ENCODE peak calls at places on chromosomes 3 and 15, in nine cellular contexts. One of them, this sample, is unnamed. For H3K4me1, the result is how much of the 10 kb centered on the place peaks cover.

GRCh38 chr3:141875893-141876380 is 506 bp upstream of the ATP1B3 start:
- DNase-seq in tibial artery: peak
- DNase-seq in heart left ventricle: peak
- DNase-seq in Caco-2: peak
- DNase-seq in MM.1S: no peak
- DNase-seq in OCI-LY7: peak
- DNase-seq in fibroblast of lung: peak
- DNase-seq in left ventricle myocardium inferior: peak
- DNase-seq in Karpas-422: no peak
- DNase-seq in this sample: no peak

GRCh38 chr3:28667646-28668376 is 319.2 kb upstream of the AZI2 start:
- DNase-seq in heart left ventricle: peak
- DNase-seq in fibroblast of lung: peak
- DNase-seq in MM.1S: peak
- DNase-seq in left ventricle myocardium inferior: peak
- DNase-seq in Caco-2: peak
- DNase-seq in tibial artery: peak
- DNase-seq in Karpas-422: peak
- DNase-seq in OCI-LY7: peak
- DNase-seq in this sample: peak

GRCh38 chr15:25969886-25970285 is 106.8 kb upstream of the ATP10A start:
- DNase-seq in left ventricle myocardium inferior: no peak
- DNase-seq in heart left ventricle: no peak
- DNase-seq in fibroblast of lung: no peak
- DNase-seq in Karpas-422: no peak
- DNase-seq in OCI-LY7: no peak
- DNase-seq in tibial artery: no peak
- DNase-seq in Caco-2: no peak
- DNase-seq in MM.1S: no peak
- DNase-seq in this sample: no peak

GRCh38 chr3:71150293-71150954 is 433.1 kb downstream of the FOXP1 start:
- DNase-seq in fibroblast of lung: no peak
- DNase-seq in tibial artery: no peak
- DNase-seq in left ventricle myocardium inferior: no peak
- DNase-seq in OCI-LY7: no peak
- DNase-seq in Caco-2: no peak
- DNase-seq in heart left ventricle: no peak
- DNase-seq in Karpas-422: no peak
- DNase-seq in MM.1S: no peak
- DNase-seq in this sample: no peak

GRCh38 chr3:141859651-141860050 is 16.8 kb upstream of the ATP1B3 start:
- DNase-seq in Karpas-422: no peak
- DNase-seq in OCI-LY7: no peak
- DNase-seq in MM.1S: no peak
- DNase-seq in fibroblast of lung: no peak
- DNase-seq in left ventricle myocardium inferior: no peak
- DNase-seq in Caco-2: no peak
- DNase-seq in heart left ventricle: no peak
- DNase-seq in tibial artery: no peak
- DNase-seq in this sample: no peak

GRCh38 chr3:10707984-10708868 is 107.8 kb upstream of the SLC6A11 start:
- DNase-seq in Caco-2: no peak
- DNase-seq in heart left ventricle: no peak
- DNase-seq in OCI-LY7: no peak
- DNase-seq in MM.1S: no peak
- DNase-seq in left ventricle myocardium inferior: no peak
- DNase-seq in fibroblast of lung: no peak
- DNase-seq in tibial artery: no peak
- DNase-seq in Karpas-422: no peak
- DNase-seq in this sample: no peak

GRCh38 chr15:60396964-60397771 is 618 bp downstream of the ANXA2 start:
- DNase-seq in tibial artery: peak
- DNase-seq in Karpas-422: peak
- DNase-seq in OCI-LY7: peak
- DNase-seq in heart left ventricle: peak
- DNase-seq in Caco-2: peak
- DNase-seq in left ventricle myocardium inferior: peak
- DNase-seq in fibroblast of lung: peak
- DNase-seq in MM.1S: peak
- DNase-seq in this sample: peak

GRCh38 chr15:60479711-60480110 is 769 bp upstream of the ICE2 start:
- DNase-seq in OCI-LY7: peak
- DNase-seq in fibroblast of lung: no peak
- DNase-seq in Caco-2: no peak
- DNase-seq in left ventricle myocardium inferior: no peak
- DNase-seq in MM.1S: peak
- DNase-seq in heart left ventricle: no peak
- DNase-seq in Karpas-422: peak
- DNase-seq in tibial artery: no peak
- DNase-seq in this sample: no peak

GRCh38 chr3:105907790-105908189 is 39.0 kb upstream of the CBLB start:
- DNase-seq in heart left ventricle: peak
- DNase-seq in Caco-2: no peak
- DNase-seq in Karpas-422: peak
- DNase-seq in OCI-LY7: no peak
- DNase-seq in fibroblast of lung: peak
- DNase-seq in left ventricle myocardium inferior: no peak
- DNase-seq in MM.1S: peak
- DNase-seq in tibial artery: no peak
- DNase-seq in this sample: no peak

GRCh38 chr3:46901591-46902187 is 24.2 kb downstream of the PTH1R start:
- DNase-seq in Caco-2: no peak
- DNase-seq in fibroblast of lung: no peak
- DNase-seq in MM.1S: no peak
- DNase-seq in tibial artery: no peak
- DNase-seq in Karpas-422: no peak
- DNase-seq in heart left ventricle: peak
- DNase-seq in left ventricle myocardium inferior: no peak
- DNase-seq in OCI-LY7: no peak
- DNase-seq in this sample: no peak

GRCh38 chr15:98649621-98649995 is 1.3 kb downstream of the IGF1R start:
- DNase-seq in fibroblast of lung: peak
- DNase-seq in MM.1S: peak
- DNase-seq in Caco-2: peak
- DNase-seq in tibial artery: no peak
- DNase-seq in left ventricle myocardium inferior: peak
- DNase-seq in heart left ventricle: peak
- DNase-seq in OCI-LY7: peak
- DNase-seq in Karpas-422: no peak
- DNase-seq in this sample: peak

GRCh38 chr3:124282751-124283643 is 291.1 kb upstream of the ROPN1 start:
- DNase-seq in OCI-LY7: no peak
- DNase-seq in tibial artery: no peak
- DNase-seq in Karpas-422: no peak
- DNase-seq in left ventricle myocardium inferior: no peak
- DNase-seq in MM.1S: no peak
- DNase-seq in fibroblast of lung: no peak
- DNase-seq in heart left ventricle: no peak
- DNase-seq in Caco-2: no peak
- DNase-seq in this sample: no peak

GRCh38 chr3:177931346-177931745 is 604.9 kb upstream of the KCNMB2 start:
- DNase-seq in Caco-2: no peak
- DNase-seq in Karpas-422: no peak
- DNase-seq in OCI-LY7: no peak
- DNase-seq in MM.1S: no peak
- DNase-seq in tibial artery: no peak
- DNase-seq in heart left ventricle: no peak
- DNase-seq in left ventricle myocardium inferior: no peak
- DNase-seq in fibroblast of lung: no peak
- DNase-seq in this sample: no peak

GRCh38 chr15:72271895-72272212 is 500 bp downstream of the PARP6 start:
- DNase-seq in left ventricle myocardium inferior: no peak
- DNase-seq in Caco-2: no peak
- DNase-seq in MM.1S: peak
- DNase-seq in tibial artery: no peak
- DNase-seq in fibroblast of lung: peak
- DNase-seq in heart left ventricle: no peak
- DNase-seq in Karpas-422: peak
- DNase-seq in OCI-LY7: peak
- DNase-seq in this sample: no peak

GRCh38 chr15:60973637-60974415 is 255.3 kb downstream of the RORA start:
- DNase-seq in heart left ventricle: no peak
- DNase-seq in fibroblast of lung: peak
- DNase-seq in Karpas-422: no peak
- DNase-seq in left ventricle myocardium inferior: no peak
- DNase-seq in OCI-LY7: no peak
- DNase-seq in Caco-2: no peak
- DNase-seq in MM.1S: no peak
- DNase-seq in tibial artery: no peak
- DNase-seq in this sample: peak

GRCh38 chr3:112333386-112334334 is 704 bp downstream of the CD200 start:
- DNase-seq in left ventricle myocardium inferior: peak
- DNase-seq in tibial artery: peak
- DNase-seq in OCI-LY7: no peak
- DNase-seq in MM.1S: no peak
- DNase-seq in heart left ventricle: peak
- DNase-seq in Karpas-422: no peak
- DNase-seq in fibroblast of lung: peak
- DNase-seq in Caco-2: no peak
- DNase-seq in this sample: no peak

GRCh38 chr3:187747506-187747905 is 2.2 kb upstream of the BCL6 start:
- DNase-seq in fibroblast of lung: no peak
- DNase-seq in left ventricle myocardium inferior: no peak
- DNase-seq in Karpas-422: peak
- DNase-seq in heart left ventricle: no peak
- DNase-seq in MM.1S: no peak
- DNase-seq in OCI-LY7: peak
- DNase-seq in Caco-2: no peak
- DNase-seq in tibial artery: no peak
- DNase-seq in this sample: no peak

GRCh38 chr3:187744169-187745151 is 808 bp downstream of the BCL6 start:
- DNase-seq in heart left ventricle: peak
- DNase-seq in MM.1S: peak
- DNase-seq in fibroblast of lung: peak
- DNase-seq in tibial artery: no peak
- DNase-seq in Caco-2: peak
- DNase-seq in OCI-LY7: peak
- DNase-seq in Karpas-422: peak
- DNase-seq in left ventricle myocardium inferior: peak
- DNase-seq in this sample: peak

GRCh38 chr3:187746479-187747335 is 1.4 kb upstream of the BCL6 start:
- DNase-seq in OCI-LY7: peak
- DNase-seq in tibial artery: no peak
- DNase-seq in heart left ventricle: no peak
- DNase-seq in Caco-2: no peak
- DNase-seq in fibroblast of lung: peak
- DNase-seq in Karpas-422: peak
- DNase-seq in left ventricle myocardium inferior: no peak
- DNase-seq in MM.1S: no peak
- DNase-seq in this sample: no peak

GRCh38 chr3:187745201-187746058 is at the start of gene BCL6:
- DNase-seq in Karpas-422: peak
- DNase-seq in fibroblast of lung: peak
- DNase-seq in Caco-2: peak
- DNase-seq in OCI-LY7: peak
- DNase-seq in left ventricle myocardium inferior: peak
- DNase-seq in tibial artery: peak
- DNase-seq in MM.1S: peak
- DNase-seq in heart left ventricle: peak
- DNase-seq in this sample: peak

DNA sequence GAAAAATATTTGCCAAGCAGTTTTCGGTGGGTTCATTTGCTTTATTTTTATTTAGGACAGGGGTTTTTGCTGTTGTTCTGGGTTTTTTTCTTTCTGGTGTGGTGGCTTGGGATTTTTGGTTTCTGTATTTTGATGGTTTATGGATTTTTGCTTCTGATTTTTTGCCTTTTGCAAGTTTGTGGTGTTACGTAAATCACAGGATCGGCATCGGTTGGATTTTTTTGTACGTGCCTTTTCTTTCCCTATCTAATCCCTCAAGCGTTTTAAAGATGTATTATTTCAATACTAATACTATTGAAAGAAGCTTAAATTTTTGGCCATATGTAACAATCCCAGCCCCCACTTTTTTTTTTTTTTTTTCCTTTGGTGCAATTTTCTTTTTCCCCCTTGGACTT is 788 bp upstream of the BCL6 start:
- DNase-seq in left ventricle myocardium inferior: no peak
- DNase-seq in heart left ventricle: no peak
- DNase-seq in MM.1S: no peak
- DNase-seq in Caco-2: no peak
- DNase-seq in OCI-LY7: no peak
- DNase-seq in fibroblast of lung: peak
- DNase-seq in tibial artery: no peak
- DNase-seq in Karpas-422: peak
- DNase-seq in this sample: no peak
- H3K4me1 ChIP-seq in left ventricle myocardium inferior: half or more
- H3K4me1 ChIP-seq in heart left ventricle: under half
- H3K4me1 ChIP-seq in MM.1S: under half
- H3K4me1 ChIP-seq in Caco-2: under half
- H3K4me1 ChIP-seq in OCI-LY7: under half
- H3K4me1 ChIP-seq in fibroblast of lung: under half
- H3K4me1 ChIP-seq in tibial artery: under half
- H3K4me1 ChIP-seq in Karpas-422: half or more
- H3K4me1 ChIP-seq in this sample: under half

GRCh38 chr3:169390310-169390731 is 273.2 kb downstream of the MECOM start:
- DNase-seq in Caco-2: peak
- DNase-seq in MM.1S: peak
- DNase-seq in left ventricle myocardium inferior: no peak
- DNase-seq in OCI-LY7: no peak
- DNase-seq in fibroblast of lung: no peak
- DNase-seq in heart left ventricle: no peak
- DNase-seq in Karpas-422: no peak
- DNase-seq in tibial artery: no peak
- DNase-seq in this sample: no peak
- H3K4me3 ChIP-seq in Caco-2: no peak
- H3K4me3 ChIP-seq in MM.1S: no peak
- H3K4me3 ChIP-seq in left ventricle myocardium inferior: no peak
- H3K4me3 ChIP-seq in OCI-LY7: no peak
- H3K4me3 ChIP-seq in fibroblast of lung: no peak
- H3K4me3 ChIP-seq in heart left ventricle: no peak
- H3K4me3 ChIP-seq in Karpas-422: no peak
- H3K4me3 ChIP-seq in tibial artery: no peak
- H3K4me3 ChIP-seq in this sample: no peak

GRCh38 chr15:67133738-67134576 is 68.6 kb downstream of the SMAD3 start:
- DNase-seq in heart left ventricle: peak
- DNase-seq in Caco-2: no peak
- DNase-seq in fibroblast of lung: no peak
- DNase-seq in tibial artery: no peak
- DNase-seq in left ventricle myocardium inferior: no peak
- DNase-seq in MM.1S: peak
- DNase-seq in OCI-LY7: peak
- DNase-seq in Karpas-422: peak
- DNase-seq in this sample: no peak
- H3K4me1 ChIP-seq in heart left ventricle: under half
- H3K4me1 ChIP-seq in Caco-2: half or more
- H3K4me1 ChIP-seq in fibroblast of lung: half or more
- H3K4me1 ChIP-seq in tibial artery: under half
- H3K4me1 ChIP-seq in left ventricle myocardium inferior: half or more
- H3K4me1 ChIP-seq in MM.1S: under half
- H3K4me1 ChIP-seq in OCI-LY7: half or more
- H3K4me1 ChIP-seq in Karpas-422: under half
- H3K4me1 ChIP-seq in this sample: half or more

DNA sequence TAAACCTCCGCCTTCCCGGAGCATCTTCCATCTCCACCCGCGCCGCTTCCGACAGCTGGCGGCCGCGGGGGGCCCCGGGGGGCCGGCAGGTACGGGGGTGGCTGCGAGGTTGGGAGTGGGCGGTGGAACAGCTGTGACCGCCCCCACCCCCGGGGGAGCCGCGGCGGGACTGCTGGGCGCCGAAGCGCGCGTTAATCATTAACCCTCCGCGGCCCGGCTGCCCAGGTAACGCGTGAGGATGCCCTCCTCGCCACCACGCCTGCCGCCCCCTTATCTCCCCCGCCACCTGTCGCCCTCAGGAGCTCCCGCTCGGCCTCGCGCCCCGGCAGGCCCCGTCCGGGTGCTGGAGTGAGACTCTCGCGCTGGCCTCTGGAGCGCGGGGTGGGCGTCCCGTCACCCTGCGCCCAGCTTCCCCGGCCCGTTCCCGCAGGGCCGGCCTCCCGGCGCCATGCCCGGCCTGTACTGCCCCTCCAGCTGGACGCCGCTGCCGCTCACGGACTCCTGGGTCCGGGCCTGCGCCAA is 757 bp downstream of the VWA5B2 start:
- DNase-seq in fibroblast of lung: no peak
- DNase-seq in OCI-LY7: no peak
- DNase-seq in Caco-2: peak
- DNase-seq in tibial artery: no peak
- DNase-seq in heart left ventricle: no peak
- DNase-seq in left ventricle myocardium inferior: no peak
- DNase-seq in Karpas-422: no peak
- DNase-seq in MM.1S: no peak
- DNase-seq in this sample: no peak
- H3K4me3 ChIP-seq in fibroblast of lung: no peak
- H3K4me3 ChIP-seq in OCI-LY7: peak
- H3K4me3 ChIP-seq in Caco-2: peak
- H3K4me3 ChIP-seq in tibial artery: peak
- H3K4me3 ChIP-seq in heart left ventricle: peak
- H3K4me3 ChIP-seq in left ventricle myocardium inferior: peak
- H3K4me3 ChIP-seq in Karpas-422: peak
- H3K4me3 ChIP-seq in MM.1S: peak
- H3K4me3 ChIP-seq in this sample: no peak